ENCODE peak calls at places on chromosomes 12 and 14, in four cellular contexts. One of them, this sample, is unnamed.

GRCh38 chr14:52900731-52901130 is 50.1 kb downstream of the FERMT2 start:
- DNase-seq in fibroblast of lung: no peak
- DNase-seq in nephron progenitor cell: no peak
- DNase-seq in AG09309: no peak
- DNase-seq in this sample: no peak

GRCh38 chr12:129075451-129076208 is 222.4 kb downstream of the GLT1D1 start:
- DNase-seq in AG09309: no peak
- DNase-seq in nephron progenitor cell: peak
- DNase-seq in fibroblast of lung: no peak
- DNase-seq in this sample: no peak

GRCh38 chr12:480831-481230 is 21.1 kb downstream of the B4GALNT3 start:
- DNase-seq in fibroblast of lung: peak
- DNase-seq in AG09309: no peak
- DNase-seq in nephron progenitor cell: no peak
- DNase-seq in this sample: no peak

GRCh38 chr12:95721320-95721719 is 69.2 kb downstream of the NTN4 start:
- DNase-seq in fibroblast of lung: no peak
- DNase-seq in AG09309: no peak
- DNase-seq in nephron progenitor cell: no peak
- DNase-seq in this sample: peak

GRCh38 chr12:92036771-92037453 is 108.7 kb downstream of the BTG1 start:
- DNase-seq in nephron progenitor cell: no peak
- DNase-seq in AG09309: peak
- DNase-seq in fibroblast of lung: peak
- DNase-seq in this sample: no peak

GRCh38 chr12:65055874-65056273 is 65.2 kb downstream of the WIF1 start:
- DNase-seq in fibroblast of lung: no peak
- DNase-seq in AG09309: no peak
- DNase-seq in nephron progenitor cell: no peak
- DNase-seq in this sample: no peak

GRCh38 chr12:13087766-13088165 is 15.7 kb downstream of the GSG1 start:
- DNase-seq in nephron progenitor cell: no peak
- DNase-seq in AG09309: no peak
- DNase-seq in fibroblast of lung: no peak
- DNase-seq in this sample: no peak

GRCh38 chr12:24960222-24960855 is 11.4 kb upstream of the BCAT1 start:
- DNase-seq in nephron progenitor cell: peak
- DNase-seq in fibroblast of lung: peak
- DNase-seq in AG09309: peak
- DNase-seq in this sample: peak

GRCh38 chr12:104242546-104243206 is 27.1 kb downstream of the TXNRD1 start:
- DNase-seq in AG09309: no peak
- DNase-seq in fibroblast of lung: no peak
- DNase-seq in nephron progenitor cell: no peak
- DNase-seq in this sample: no peak

GRCh38 chr12:67891566-67891965 is 97.7 kb upstream of the IFNG-AS1 start:
- DNase-seq in nephron progenitor cell: peak
- DNase-seq in AG09309: no peak
- DNase-seq in fibroblast of lung: no peak
- DNase-seq in this sample: no peak

GRCh38 chr14:37139710-37140109 is 32.7 kb downstream of the SLC25A21 start:
- DNase-seq in fibroblast of lung: peak
- DNase-seq in AG09309: no peak
- DNase-seq in nephron progenitor cell: no peak
- DNase-seq in this sample: no peak

GRCh38 chr14:53968756-53969155 is 12.1 kb upstream of the BMP4 start:
- DNase-seq in fibroblast of lung: no peak
- DNase-seq in nephron progenitor cell: no peak
- DNase-seq in AG09309: no peak
- DNase-seq in this sample: peak

GRCh38 chr12:93879476-93880376 is 202.6 kb downstream of the CRADD start:
- DNase-seq in fibroblast of lung: peak
- DNase-seq in nephron progenitor cell: no peak
- DNase-seq in AG09309: peak
- DNase-seq in this sample: no peak

GRCh38 chr14:23512156-23512555 is 39.4 kb downstream of the ZFHX2 start:
- DNase-seq in fibroblast of lung: peak
- DNase-seq in AG09309: no peak
- DNase-seq in nephron progenitor cell: no peak
- DNase-seq in this sample: no peak

DNA sequence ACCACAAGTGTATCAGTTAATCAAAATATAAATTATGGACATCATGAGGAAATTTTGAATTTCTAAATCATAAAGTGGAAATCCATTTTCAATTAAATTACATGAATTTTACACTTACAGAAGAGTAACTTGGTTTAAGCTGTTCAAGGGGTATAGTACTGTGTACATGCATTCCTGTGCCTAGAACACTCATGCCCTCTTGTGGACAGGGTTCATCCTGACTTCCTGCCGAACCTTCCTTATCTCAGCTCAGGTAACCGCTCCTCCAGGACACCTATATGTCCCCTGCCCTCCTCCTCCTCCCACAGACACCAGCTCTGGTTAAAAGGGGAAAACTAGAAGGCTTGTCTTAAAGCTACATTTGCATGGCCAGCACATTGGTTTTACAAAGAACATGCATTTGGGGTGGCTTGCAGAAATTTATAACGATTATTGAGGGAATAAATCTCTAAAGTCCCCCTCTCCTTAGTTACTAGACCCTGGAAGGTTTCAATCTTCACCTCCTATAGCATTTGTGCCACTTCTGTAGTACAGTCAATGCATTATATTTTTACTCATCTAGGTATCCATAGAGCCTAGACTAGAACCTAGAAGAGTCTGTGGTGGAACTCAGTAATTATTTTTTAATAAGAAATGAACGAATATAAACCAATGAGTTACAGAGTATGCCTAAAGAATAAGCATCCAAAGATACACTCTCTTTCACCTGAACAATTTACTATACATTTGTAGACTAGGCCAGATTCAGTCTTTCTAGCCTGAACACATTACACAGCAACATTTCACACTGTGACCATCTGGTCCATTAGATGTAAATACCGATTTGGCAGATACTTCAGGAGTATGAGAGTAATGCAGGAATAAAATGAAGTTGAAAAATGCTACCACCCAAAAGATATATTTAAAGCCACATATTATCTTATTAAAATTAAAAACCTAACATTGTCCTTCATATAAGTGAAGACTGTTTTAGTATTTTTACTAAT is 345.6 kb downstream of the PAWR start:
- DNase-seq in AG09309: no peak
- DNase-seq in fibroblast of lung: peak
- DNase-seq in nephron progenitor cell: peak
- DNase-seq in this sample: peak
- TF ChIP-seq CTCF in AG09309: peak
- TF ChIP-seq CTCF in fibroblast of lung: peak
- TF ChIP-seq CTCF in nephron progenitor cell: peak
- TF ChIP-seq CTCF in this sample: peak

GRCh38 chr14:95431199-95432145 is 85.0 kb downstream of the SYNE3 start:
- DNase-seq in nephron progenitor cell: no peak
- DNase-seq in AG09309: no peak
- DNase-seq in fibroblast of lung: peak
- DNase-seq in this sample: peak
- TF ChIP-seq CTCF in nephron progenitor cell: peak
- TF ChIP-seq CTCF in AG09309: peak
- TF ChIP-seq CTCF in fibroblast of lung: peak
- TF ChIP-seq CTCF in this sample: peak

DNA sequence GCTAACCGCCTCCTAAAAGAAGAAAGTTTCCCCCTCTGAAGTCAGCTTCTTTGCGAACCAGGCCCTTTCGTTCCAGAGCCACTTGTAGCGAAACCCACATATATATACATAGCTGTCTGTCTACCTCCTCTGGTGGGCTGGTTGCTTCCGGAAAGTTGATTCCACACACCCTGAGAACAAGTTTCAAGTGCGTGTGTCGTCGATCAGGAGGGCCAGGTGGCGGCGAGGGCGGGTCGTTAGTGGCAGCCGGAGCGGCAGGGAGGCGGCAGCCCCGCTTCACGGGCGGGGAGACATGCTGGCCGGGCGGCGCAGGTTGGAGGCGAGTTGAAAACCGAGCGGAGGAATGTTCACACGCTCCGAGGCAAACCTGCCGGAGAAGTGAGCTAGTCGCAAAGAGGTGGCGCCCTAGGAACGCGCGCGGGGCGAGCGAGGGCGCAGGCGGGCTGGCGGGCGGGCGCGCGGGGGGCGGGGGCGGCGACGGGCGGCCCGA is 2.6 kb downstream of the PTHLH start:
- DNase-seq in AG09309: no peak
- DNase-seq in fibroblast of lung: peak
- DNase-seq in nephron progenitor cell: peak
- DNase-seq in this sample: peak
- TF ChIP-seq CTCF in AG09309: peak
- TF ChIP-seq CTCF in fibroblast of lung: no peak
- TF ChIP-seq CTCF in nephron progenitor cell: no peak
- TF ChIP-seq CTCF in this sample: no peak

DNA sequence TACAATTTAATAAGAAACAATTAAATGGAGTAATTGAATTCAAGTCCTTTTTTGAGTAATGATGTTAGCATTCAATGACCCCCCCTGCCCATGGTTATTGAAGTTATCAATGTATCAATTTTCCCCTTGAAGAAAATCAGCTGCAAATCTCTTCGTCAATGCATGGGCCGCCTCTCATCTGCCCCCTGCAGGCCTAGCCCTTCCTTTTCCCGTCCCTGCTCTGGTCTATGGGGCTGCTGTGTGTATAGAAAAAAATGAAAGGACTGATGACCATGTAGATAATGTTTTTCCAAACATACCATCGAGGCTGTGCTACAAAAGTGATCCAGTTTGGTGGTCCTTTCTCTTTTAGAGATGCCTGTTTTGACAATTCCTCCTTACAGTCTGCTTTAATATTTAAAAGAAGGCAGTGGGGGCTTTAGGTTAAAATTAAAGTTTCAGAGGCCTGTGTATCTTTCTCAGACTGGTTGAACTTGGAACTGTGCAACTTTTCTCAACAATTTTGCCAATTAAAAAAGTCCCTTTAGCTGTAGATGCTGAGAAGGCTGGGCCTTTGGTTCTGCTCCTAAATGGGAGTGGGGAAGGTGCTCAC is 98.4 kb downstream of the APAF1 start:
- DNase-seq in fibroblast of lung: no peak
- DNase-seq in nephron progenitor cell: peak
- DNase-seq in AG09309: no peak
- DNase-seq in this sample: peak
- TF ChIP-seq CTCF in fibroblast of lung: peak
- TF ChIP-seq CTCF in nephron progenitor cell: peak
- TF ChIP-seq CTCF in AG09309: no peak
- TF ChIP-seq CTCF in this sample: peak

DNA sequence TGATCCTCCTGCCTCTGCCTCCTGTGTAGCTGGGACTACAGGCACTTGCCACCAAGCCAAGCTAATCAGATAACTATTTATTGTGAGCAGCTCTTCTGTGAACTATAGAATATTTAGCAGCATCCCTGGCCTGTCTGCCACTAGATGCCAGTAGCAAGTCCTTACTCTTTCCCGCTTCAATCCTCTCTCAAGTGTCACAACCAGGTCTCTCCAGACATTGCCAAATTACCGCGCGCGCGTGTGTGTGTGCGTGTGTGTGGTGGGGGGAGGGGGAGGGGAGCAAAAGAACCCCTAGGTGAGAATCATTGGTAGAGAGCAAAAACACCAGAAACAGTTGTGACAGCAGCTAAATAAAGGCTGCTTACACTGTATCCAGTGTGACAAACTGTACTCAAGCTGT is 49.9 kb downstream of the PPP2R5E start:
- DNase-seq in AG09309: no peak
- DNase-seq in fibroblast of lung: peak
- DNase-seq in nephron progenitor cell: peak
- DNase-seq in this sample: peak
- TF ChIP-seq CTCF in AG09309: peak
- TF ChIP-seq CTCF in fibroblast of lung: no peak
- TF ChIP-seq CTCF in nephron progenitor cell: no peak
- TF ChIP-seq CTCF in this sample: no peak

DNA sequence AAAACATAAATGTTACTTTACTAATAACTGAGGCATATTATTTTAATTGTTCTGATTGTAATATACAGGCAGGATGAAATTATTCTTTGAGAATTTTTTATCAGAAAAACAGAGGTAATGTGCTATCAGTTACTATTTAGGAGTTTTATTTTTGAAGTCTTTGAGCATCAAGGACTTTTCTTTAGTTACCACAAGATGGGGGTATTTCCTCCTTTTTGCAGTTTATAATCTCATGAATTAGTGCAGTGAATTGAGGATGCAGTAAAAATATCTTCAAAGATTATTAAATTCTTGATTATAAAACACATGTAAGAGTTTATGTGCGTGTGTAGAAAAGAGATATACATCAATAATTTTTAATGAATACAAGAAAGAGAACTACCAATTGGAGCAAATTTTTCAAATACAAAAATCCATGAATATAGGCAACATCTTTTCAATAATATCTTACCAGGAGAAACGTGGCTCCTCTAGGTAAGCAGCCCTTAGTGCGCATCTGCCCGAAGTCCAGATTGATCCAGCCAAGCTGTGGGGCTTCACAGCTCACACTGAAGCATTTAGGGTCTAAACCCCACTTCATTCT is 71.6 kb downstream of the ERGIC2 start:
- DNase-seq in fibroblast of lung: peak
- DNase-seq in AG09309: no peak
- DNase-seq in nephron progenitor cell: no peak
- DNase-seq in this sample: no peak
- TF ChIP-seq CTCF in fibroblast of lung: no peak
- TF ChIP-seq CTCF in AG09309: peak
- TF ChIP-seq CTCF in nephron progenitor cell: peak
- TF ChIP-seq CTCF in this sample: peak

DNA sequence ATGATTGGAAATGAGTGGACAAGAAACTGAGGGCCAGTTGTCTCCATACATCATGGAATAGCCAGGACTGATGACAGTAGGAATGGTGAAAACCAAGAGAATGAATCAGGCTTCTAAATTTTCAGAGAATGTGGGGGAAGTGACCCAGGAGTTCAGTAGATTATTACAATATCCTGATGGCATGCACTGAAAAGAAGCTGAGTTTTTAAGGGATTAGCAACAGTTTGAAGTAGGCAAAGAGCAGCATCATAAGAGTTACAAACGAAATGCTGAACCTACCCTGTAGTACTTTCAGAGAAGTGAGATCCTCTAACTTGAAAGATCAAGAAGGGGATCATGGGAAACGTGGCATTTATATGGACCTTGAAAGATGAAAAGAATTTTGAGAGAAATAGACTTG is 13.2 kb downstream of the SLC2A14 start:
- DNase-seq in AG09309: peak
- DNase-seq in nephron progenitor cell: no peak
- DNase-seq in fibroblast of lung: peak
- DNase-seq in this sample: no peak
- TF ChIP-seq CTCF in AG09309: no peak
- TF ChIP-seq CTCF in nephron progenitor cell: no peak
- TF ChIP-seq CTCF in fibroblast of lung: no peak
- TF ChIP-seq CTCF in this sample: no peak

GRCh38 chr14:68293404-68293803 is 473.8 kb downstream of the RAD51B start:
- DNase-seq in fibroblast of lung: no peak
- DNase-seq in nephron progenitor cell: no peak
- DNase-seq in AG09309: no peak
- DNase-seq in this sample: peak

GRCh38 chr14:68295316-68295816 is 475.8 kb downstream of the RAD51B start:
- DNase-seq in AG09309: no peak
- DNase-seq in nephron progenitor cell: peak
- DNase-seq in fibroblast of lung: no peak
- DNase-seq in this sample: no peak

GRCh38 chr14:68297011-68297410 is 477.4 kb downstream of the RAD51B start:
- DNase-seq in nephron progenitor cell: no peak
- DNase-seq in AG09309: no peak
- DNase-seq in fibroblast of lung: no peak
- DNase-seq in this sample: no peak

GRCh38 chr14:68300608-68301007 is 481.0 kb downstream of the RAD51B start:
- DNase-seq in AG09309: no peak
- DNase-seq in nephron progenitor cell: no peak
- DNase-seq in fibroblast of lung: no peak
- DNase-seq in this sample: no peak

GRCh38 chr14:68297871-68298468 is 478.4 kb downstream of the RAD51B start:
- DNase-seq in nephron progenitor cell: no peak
- DNase-seq in AG09309: no peak
- DNase-seq in fibroblast of lung: peak
- DNase-seq in this sample: no peak
- TF ChIP-seq CTCF in nephron progenitor cell: no peak
- TF ChIP-seq CTCF in AG09309: peak
- TF ChIP-seq CTCF in fibroblast of lung: peak
- TF ChIP-seq CTCF in this sample: no peak

This sample was measured in GM12865.